ENCODE peak calls at places on chromosomes 7 and 10, in four cellular contexts. J is endothelial cell of umbilical vein, M is kidney glomerular epithelial cell, G is GM04504. Y is an unnamed sample.

GRCh38 chr10:81473755-81474154 is 401.2 kb upstream of the NRG3 start:
- DNase-seq in J (no peak), M (no peak), G (no peak), Y (no peak)

GRCh38 chr7:7736671-7737070 is 18.3 kb upstream of the RPA3 start:
- DNase-seq in J (no peak), M (no peak), G (no peak), Y (no peak)

GRCh38 chr7:29189743-29190201 is 4.8 kb upstream of the CHN2 start:
- DNase-seq in J (peak), M (peak), G (peak), Y (no peak)

GRCh38 chr10:34565934-34566333 is 249.2 kb downstream of the PARD3 start:
- DNase-seq in J (no peak), M (no peak), G (no peak), Y (no peak)

GRCh38 chr10:17051851-17052250 is 77.8 kb downstream of the CUBN start:
- DNase-seq in J (no peak), M (no peak), G (no peak), Y (no peak)

GRCh38 chr10:127243490-127244272 is 47.3 kb upstream of the INSYN2A start:
- DNase-seq in J (peak), M (peak), G (no peak), Y (peak)

GRCh38 chr7:100176096-100176835 is 915 bp downstream of the GPC2 start:
- DNase-seq in J (no peak), M (no peak), G (no peak), Y (no peak)

GRCh38 chr7:82015751-82016150 is 245.9 kb upstream of the HGF start:
- DNase-seq in J (no peak), M (no peak), G (no peak), Y (no peak)

GRCh38 chr10:35876248-35876647 is 234.2 kb upstream of the FZD8 start:
- DNase-seq in J (no peak), M (peak), G (peak), Y (no peak)

GRCh38 chr10:42975558-42976352 is 101.1 kb upstream of the RET start:
- DNase-seq in J (no peak), M (no peak), G (no peak), Y (no peak)

GRCh38 chr10:79235765-79236755 is 111.2 kb upstream of the PPIF start:
- DNase-seq in J (peak), M (no peak), G (no peak), Y (no peak)

GRCh38 chr10:368579-369255 is 233.5 kb downstream of the ZMYND11 start:
- DNase-seq in J (no peak), M (no peak), G (no peak), Y (no peak)

GRCh38 chr10:18298256-18298655 is 158.0 kb downstream of the CACNB2 start:
- DNase-seq in J (no peak), M (no peak), G (no peak), Y (no peak)

GRCh38 chr10:107913317-107914294 is 749.1 kb upstream of the SORCS1 start:
- DNase-seq in J (no peak), M (no peak), G (no peak), Y (no peak)

GRCh38 chr10:794382-794956 is 105.0 kb upstream of the DIP2C start:
- DNase-seq in J (no peak), M (no peak), G (no peak), Y (no peak)

GRCh38 chr10:98134117-98134430 is 383 bp upstream of the R3HCC1L start:
- DNase-seq in J (no peak), M (no peak), G (no peak), Y (no peak)